ENCODE peak calls at places on chromosomes 2 and 18, in six cellular contexts. Q, J, T, S, N and U are unnamed samples.

GRCh38 chr18:54613174-54613573 is 22.1 kb downstream of the DYNAP start:
- DNase-seq in N (no peak), T (no peak), Q (no peak), S (no peak), J (no peak), U (no peak)

GRCh38 chr2:113116100-113116958 is 11.1 kb upstream of the IL1RN start:
- DNase-seq in T (no peak), Q (no peak), J (no peak), N (no peak), S (no peak), U (no peak)

GRCh38 chr18:36212301-36212977 is 25.1 kb downstream of the MOCOS start:
- DNase-seq in N (peak), J (peak), S (no peak), Q (no peak), T (no peak), U (no peak)

GRCh38 chr18:36536426-36536825 is 238.9 kb downstream of the FHOD3 start:
- DNase-seq in J (peak), Q (no peak), S (no peak), T (no peak), N (peak), U (no peak)

GRCh38 chr2:234905547-234906260 is 46.1 kb upstream of the SH3BP4 start:
- DNase-seq in Q (no peak), S (no peak), J (no peak), N (peak), T (no peak), U (no peak)

GRCh38 chr18:62450546-62451395 is 72.1 kb upstream of the ZCCHC2 start:
- DNase-seq in J (peak), Q (peak), S (peak), T (peak), N (peak), U (peak)

GRCh38 chr2:88669371-88670214 is 21.9 kb upstream of the RPIA start:
- DNase-seq in T (no peak), J (peak), N (no peak), Q (peak), S (peak), U (no peak)

GRCh38 chr2:207530160-207531023 is 630 bp downstream of the CREB1 start:
- DNase-seq in Q (peak), T (no peak), N (no peak), S (peak), J (peak), U (no peak)

GRCh38 chr2:191115391-191115790 is 35.4 kb downstream of the STAT4 start:
- DNase-seq in Q (no peak), S (no peak), N (no peak), T (no peak), J (no peak), U (no peak)

GRCh38 chr2:156400704-156401678 is 35.2 kb upstream of the GPD2 start:
- DNase-seq in S (peak), Q (peak), T (peak), J (peak), N (peak), U (peak)

GRCh38 chr18:4636957-4637356 is 181.8 kb upstream of the DLGAP1 start:
- DNase-seq in N (no peak), S (no peak), T (no peak), J (peak), Q (no peak), U (no peak)

GRCh38 chr2:132582360-132582759 is 87.6 kb downstream of the LYPD1 start:
- DNase-seq in J (no peak), S (no peak), N (peak), T (no peak), Q (no peak), U (no peak)

GRCh38 chr2:215105607-215106354 is 32.6 kb downstream of the ABCA12 start:
- DNase-seq in T (no peak), J (no peak), N (no peak), Q (no peak), S (no peak), U (no peak)

GRCh38 chr2:30272761-30273573 is 41.6 kb downstream of the LBH start:
- DNase-seq in Q (no peak), T (peak), N (no peak), S (peak), J (no peak), U (no peak)

GRCh38 chr2:100008960-100009359 is 133.4 kb downstream of the AFF3 start:
- DNase-seq in N (peak), J (no peak), T (no peak), S (no peak), Q (no peak), U (no peak)